ENCODE peak calls at places on chromosome 18, in four cellular contexts. P is uterus, V is pancreas, G is psoas muscle. O is an unnamed sample.

GRCh38 chr18:76564117-76564516 is 69.1 kb upstream of the ZNF516 start:
- DNase-seq in P (no peak), V (no peak), G (no peak), O (no peak)

GRCh38 chr18:27994571-27994970 is 182.4 kb downstream of the CDH2 start:
- DNase-seq in P (no peak), V (no peak), G (no peak), O (no peak)

GRCh38 chr18:31657823-31658669 is 26.3 kb downstream of the B4GALT6 start:
- DNase-seq in P (no peak), V (no peak), G (no peak), O (no peak)

GRCh38 chr18:10579079-10579867 is 53.4 kb downstream of the NAPG start:
- DNase-seq in P (no peak), V (no peak), G (no peak), O (no peak)

GRCh38 chr18:51278045-51278649 is 80.7 kb upstream of the MEX3C start:
- DNase-seq in P (no peak), V (peak; percentile 51), G (no peak), O (peak; percentile 5)

GRCh38 chr18:28588884-28589549 is 412.1 kb upstream of the CDH2 start:
- DNase-seq in P (no peak), V (no peak), G (no peak), O (no peak)

GRCh38 chr18:78352905-78353304 is 626.7 kb upstream of the SALL3 start:
- DNase-seq in P (no peak), V (no peak), G (no peak), O (no peak)

GRCh38 chr18:1663879-1664705 is 759.4 kb downstream of the ADCYAP1 start:
- DNase-seq in P (peak; percentile 13), V (peak; percentile 67), G (peak; percentile 52), O (peak; percentile 2)

GRCh38 chr18:53971331-53971730 is 253.1 kb downstream of the MBD2 start:
- DNase-seq in P (no peak), V (no peak), G (no peak), O (no peak)

GRCh38 chr18:13474907-13475306 is 251.5 kb downstream of the FAM210A start:
- DNase-seq in P (no peak), V (no peak), G (no peak), O (no peak)

GRCh38 chr18:2002604-2003003 is 568.7 kb downstream of the METTL4 start:
- DNase-seq in P (no peak), V (no peak), G (no peak), O (no peak)

GRCh38 chr18:24055878-24056277 is 41.3 kb downstream of the TTC39C start:
- DNase-seq in P (no peak), V (no peak), G (no peak), O (no peak)

GRCh38 chr18:27130029-27130428 is 55.1 kb downstream of the CHST9 start:
- DNase-seq in P (no peak), V (no peak), G (no peak), O (no peak)

GRCh38 chr18:56709463-56709862 is 58.3 kb downstream of the WDR7 start:
- DNase-seq in P (no peak), V (no peak), G (no peak), O (no peak)

GRCh38 chr18:55228191-55228590 is 268.9 kb upstream of the CCDC68 start:
- DNase-seq in P (no peak), V (no peak), G (no peak), O (no peak)

GRCh38 chr18:8153887-8154583 is 455.2 kb upstream of the RAB12 start:
- DNase-seq in P (no peak), V (no peak), G (no peak), O (no peak)

GRCh38 chr18:10299686-10300085 is 154.7 kb upstream of the APCDD1 start:
- DNase-seq in P (no peak), V (no peak), G (no peak), O (no peak)

GRCh38 chr18:9814431-9814830 is 71.3 kb upstream of the TXNDC2 start:
- DNase-seq in P (no peak), V (no peak), G (no peak), O (no peak)

GRCh38 chr18:3679254-3679653 is 229.3 kb downstream of the TGIF1 start:
- DNase-seq in P (no peak), V (no peak), G (no peak), O (no peak)

GRCh38 chr18:32777049-32777448 is 4.2 kb upstream of the KLHL14 start:
- DNase-seq in P (no peak), V (no peak), G (no peak), O (no peak)

GRCh38 chr18:58353581-58353980 is 275.3 kb downstream of the ALPK2 start:
- DNase-seq in P (no peak), V (no peak), G (no peak), O (no peak)

GRCh38 chr18:55868909-55869308 is 280.9 kb upstream of the TCF4 start:
- DNase-seq in P (no peak), V (no peak), G (no peak), O (no peak)

GRCh38 chr18:10321987-10322386 is 132.4 kb upstream of the APCDD1 start:
- DNase-seq in P (no peak), V (no peak), G (no peak), O (no peak)

GRCh38 chr18:43596106-43596712 is 318.9 kb upstream of the SYT4 start:
- DNase-seq in P (no peak), V (no peak), G (no peak), O (no peak)

GRCh38 chr18:3594760-3595241 is 144.8 kb downstream of the TGIF1 start:
- DNase-seq in P (peak; percentile 27), V (peak; percentile 28), G (no peak), O (peak; percentile 17)

GRCh38 chr18:9181275-9181674 is 44.7 kb downstream of the ANKRD12 start:
- DNase-seq in P (no peak), V (no peak), G (no peak), O (no peak)

GRCh38 chr18:79217979-79218604 is 148.9 kb downstream of the ATP9B start:
- DNase-seq in P (no peak), V (no peak), G (peak; percentile 82), O (peak; percentile 22)

GRCh38 chr18:45103319-45104070 is 422.8 kb downstream of the SETBP1 start:
- DNase-seq in P (no peak), V (no peak), G (no peak), O (no peak)

GRCh38 chr18:80246656-80247402 is 485 bp downstream of the PARD6G start:
- DNase-seq in P (peak; percentile 42), V (no peak), G (peak; percentile 64), O (no peak)
- H3K27ac ChIP-seq in P (peak overlapping the region; percentile 64), V (no peak overlapping the region), G (no peak overlapping the region), O (no peak overlapping the region)

GRCh38 chr18:48777026-48777736 is 173.6 kb downstream of the SMAD7 start:
- DNase-seq in P (peak; percentile 53), V (peak; percentile 64), G (peak; percentile 81), O (peak; percentile 25)
- H3K27ac ChIP-seq in P (no peak overlapping the region), V (no peak overlapping the region), G (no peak overlapping the region), O (peak overlapping the region; percentile 13)

GRCh38 chr18:42275138-42275535 is 320.1 kb downstream of the PIK3C3 start:
- DNase-seq in P (no peak), V (no peak), G (no peak), O (no peak)
- H3K27ac ChIP-seq in P (no peak overlapping the region), V (no peak overlapping the region), G (no peak overlapping the region), O (no peak overlapping the region)

GRCh38 chr18:34913837-34914755 is 127.1 kb upstream of the MAPRE2 start:
- DNase-seq in P (no peak), V (no peak), G (no peak), O (no peak)
- H3K27ac ChIP-seq in P (no peak overlapping the region), V (no peak overlapping the region), G (no peak overlapping the region), O (peak overlapping the region; percentile 89)

DNA sequence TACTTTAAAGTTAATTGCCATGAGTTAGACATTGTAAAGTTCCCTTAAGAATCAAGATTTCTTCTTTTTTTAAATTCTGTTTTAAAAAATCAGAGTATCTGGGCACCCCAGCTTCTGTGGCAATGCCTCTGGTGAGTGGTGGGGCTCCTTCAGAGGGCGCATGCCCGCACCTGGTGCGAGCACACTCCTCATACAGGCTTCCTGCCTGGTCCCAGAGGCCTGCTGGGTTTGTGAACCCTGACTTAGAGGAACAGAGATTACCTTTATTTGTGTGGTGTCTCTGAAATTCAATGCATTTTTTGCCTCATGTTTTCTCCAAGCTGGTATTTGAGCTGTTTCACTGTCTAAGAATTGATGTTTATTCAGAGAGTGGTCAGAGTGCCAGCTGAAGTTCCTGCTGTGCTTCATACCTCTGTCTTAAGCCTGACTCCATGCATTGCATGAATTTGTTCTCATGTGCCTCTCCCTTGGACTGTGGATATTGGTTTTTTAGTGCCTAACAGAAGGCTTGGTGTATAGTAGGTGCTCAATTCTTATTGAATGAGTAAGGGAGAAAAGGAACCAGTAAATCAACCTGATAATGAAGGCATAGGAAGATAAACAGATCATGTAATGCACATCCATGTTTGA is 28.9 kb downstream of the PHLPP1 start:
- DNase-seq in P (no peak), V (no peak), G (no peak), O (no peak)
- H3K27ac ChIP-seq in P (no peak overlapping the region), V (peak overlapping the region; percentile 48), G (no peak overlapping the region), O (no peak overlapping the region)

GRCh38 chr18:5543036-5543671 is 643 bp downstream of the EPB41L3 start:
- DNase-seq in P (no peak), V (no peak), G (peak; percentile 55), O (no peak)
- H3K27ac ChIP-seq in P (peak overlapping the region; percentile 70), V (peak overlapping the region; percentile 2), G (no peak overlapping the region), O (no peak overlapping the region)

GRCh38 chr18:34976534-34976898 is 64.7 kb upstream of the MAPRE2 start:
- DNase-seq in P (no peak), V (no peak), G (no peak), O (no peak)
- H3K27ac ChIP-seq in P (no peak overlapping the region), V (no peak overlapping the region), G (peak overlapping the region; percentile 99), O (peak overlapping the region; percentile 97)